ENCODE peak calls at places on chromosomes 4 and X, in nine cellular contexts. S, F, H, Z, D, B, N, T and L are unnamed samples.

GRCh38 chrX:10221651-10222050 is 64.9 kb downstream of the CLCN4 start:
- DNase-seq in S (no peak), F (no peak), H (no peak), Z (no peak), D (no peak), B (no peak), N (no peak), T (no peak), L (no peak)

GRCh38 chr4:184383497-184384055 is 90.8 kb downstream of the IRF2 start:
- DNase-seq in S (no peak), F (no peak), H (no peak), Z (peak), D (peak), B (peak), N (no peak), T (no peak), L (peak)

GRCh38 chr4:38255572-38255971 is 295.4 kb downstream of the PTTG2 start:
- DNase-seq in S (no peak), F (no peak), H (no peak), Z (no peak), D (no peak), B (no peak), N (no peak), T (no peak), L (no peak)

GRCh38 chrX:261167-261857 is 19.9 kb upstream of the PLCXD1 start:
- DNase-seq in S (no peak), F (peak), H (no peak), Z (peak), D (no peak), B (no peak), N (no peak), T (no peak), L (no peak)

GRCh38 chrX:132622130-132622529 is 133.3 kb upstream of the MBNL3 start:
- DNase-seq in S (no peak), F (no peak), H (no peak), Z (no peak), D (no peak), B (no peak), N (no peak), T (no peak), L (no peak)

GRCh38 chr4:66565796-66566195 is 895.5 kb upstream of the EPHA5 start:
- DNase-seq in S (no peak), F (no peak), H (no peak), Z (no peak), D (no peak), B (no peak), N (no peak), T (no peak), L (no peak)

GRCh38 chr4:40231464-40231863 is 34.6 kb downstream of the RHOH start:
- DNase-seq in S (no peak), F (no peak), H (no peak), Z (no peak), D (no peak), B (no peak), N (no peak), T (no peak), L (no peak)

GRCh38 chrX:134658421-134658896 is at the start of gene PLAC1:
- DNase-seq in S (no peak), F (no peak), H (no peak), Z (no peak), D (no peak), B (no peak), N (no peak), T (no peak), L (no peak)

GRCh38 chrX:78652971-78653822 is 5.9 kb downstream of the RTL3 start:
- DNase-seq in S (no peak), F (no peak), H (no peak), Z (peak), D (no peak), B (no peak), N (peak), T (no peak), L (peak)

GRCh38 chrX:40420899-40421729 is 159.7 kb upstream of the ATP6AP2 start:
- DNase-seq in S (no peak), F (no peak), H (no peak), Z (no peak), D (no peak), B (no peak), N (no peak), T (no peak), L (no peak)

GRCh38 chr4:39698424-39699009 is 581 bp downstream of the UBE2K start:
- DNase-seq in S (no peak), F (peak), H (peak), Z (no peak), D (peak), B (peak), N (no peak), T (no peak), L (no peak)

GRCh38 chrX:119062750-119063374 is 9.9 kb upstream of the CT47C1 start:
- DNase-seq in S (no peak), F (no peak), H (peak), Z (no peak), D (peak), B (peak), N (no peak), T (no peak), L (no peak)

GRCh38 chr4:2186133-2186864 is 55.6 kb downstream of the HAUS3 start:
- DNase-seq in S (no peak), F (no peak), H (peak), Z (no peak), D (peak), B (peak), N (peak), T (no peak), L (no peak)

GRCh38 chr4:15427126-15427525 is 707 bp upstream of the C1QTNF7 start:
- DNase-seq in S (no peak), F (no peak), H (no peak), Z (peak), D (no peak), B (no peak), N (no peak), T (no peak), L (no peak)

GRCh38 chr4:150242820-150243458 is 164.7 kb downstream of the DCLK2 start:
- DNase-seq in S (no peak), F (no peak), H (peak), Z (no peak), D (no peak), B (no peak), N (peak), T (no peak), L (no peak)

GRCh38 chr4:54005475-54005874 is 58.9 kb downstream of the CHIC2 start:
- DNase-seq in S (no peak), F (no peak), H (no peak), Z (peak), D (no peak), B (no peak), N (no peak), T (no peak), L (peak)

GRCh38 chr4:176778063-176778462 is 14.7 kb downstream of the VEGFC start:
- DNase-seq in S (no peak), F (no peak), H (no peak), Z (no peak), D (no peak), B (no peak), N (no peak), T (no peak), L (peak)

GRCh38 chrX:32525234-32525633 is 686.1 kb downstream of the DMD start:
- DNase-seq in S (no peak), F (no peak), H (no peak), Z (no peak), D (no peak), B (no peak), N (no peak), T (no peak), L (no peak)

GRCh38 chrX:22349116-22349515 is 76.4 kb downstream of the CBLL2 start:
- DNase-seq in S (no peak), F (no peak), H (no peak), Z (no peak), D (no peak), B (no peak), N (no peak), T (no peak), L (no peak)

GRCh38 chrX:65451663-65452062 is 82.9 kb downstream of the LAS1L start:
- DNase-seq in S (no peak), F (no peak), H (peak), Z (peak), D (peak), B (no peak), N (peak), T (peak), L (no peak)